ENCODE peak calls at places on chromosomes 5 and 9, in seven cellular contexts. One of them, this sample, is unnamed.
A peak's percentile ranks its signal among the peaks of the same experiment; 100 is the strongest.

GRCh38 chr5:72456391-72457060 is 50.7 kb downstream of the ZNF366 start:
- DNase-seq in C1 segment of cervical spinal cord: no peak
- DNase-seq in HCT116: no peak
- DNase-seq in activated CD4-positive, alpha-beta T cell treated with anti-CD3 and anti-CD28 coated beads for 24 hours: no peak
- DNase-seq in activated CD8-positive, alpha-beta T cell treated with anti-CD3 and anti-CD28 coated beads for 36 hours: no peak
- DNase-seq in neural crest cell: no peak
- DNase-seq in astrocyte of the spinal cord: no peak
- DNase-seq in this sample: no peak

GRCh38 chr5:58871648-58872242 is 288.9 kb downstream of the RAB3C start:
- DNase-seq in neural crest cell: peak; percentile 40
- DNase-seq in activated CD4-positive, alpha-beta T cell treated with anti-CD3 and anti-CD28 coated beads for 24 hours: no peak
- DNase-seq in HCT116: peak; percentile 28
- DNase-seq in C1 segment of cervical spinal cord: no peak
- DNase-seq in activated CD8-positive, alpha-beta T cell treated with anti-CD3 and anti-CD28 coated beads for 36 hours: peak; percentile 45
- DNase-seq in astrocyte of the spinal cord: peak; percentile 49
- DNase-seq in this sample: no peak

GRCh38 chr5:8517461-8517860 is 648.5 kb downstream of the MTRR start:
- DNase-seq in HCT116: no peak
- DNase-seq in C1 segment of cervical spinal cord: no peak
- DNase-seq in astrocyte of the spinal cord: no peak
- DNase-seq in activated CD8-positive, alpha-beta T cell treated with anti-CD3 and anti-CD28 coated beads for 36 hours: peak; percentile 4
- DNase-seq in activated CD4-positive, alpha-beta T cell treated with anti-CD3 and anti-CD28 coated beads for 24 hours: no peak
- DNase-seq in neural crest cell: no peak
- DNase-seq in this sample: no peak

GRCh38 chr5:137308311-137308710 is 190.8 kb downstream of the SPOCK1 start:
- DNase-seq in neural crest cell: no peak
- DNase-seq in activated CD8-positive, alpha-beta T cell treated with anti-CD3 and anti-CD28 coated beads for 36 hours: no peak
- DNase-seq in activated CD4-positive, alpha-beta T cell treated with anti-CD3 and anti-CD28 coated beads for 24 hours: no peak
- DNase-seq in C1 segment of cervical spinal cord: no peak
- DNase-seq in astrocyte of the spinal cord: no peak
- DNase-seq in HCT116: no peak
- DNase-seq in this sample: no peak

GRCh38 chr5:15835514-15835913 is 335.5 kb downstream of the FBXL7 start:
- DNase-seq in neural crest cell: no peak
- DNase-seq in C1 segment of cervical spinal cord: no peak
- DNase-seq in HCT116: no peak
- DNase-seq in astrocyte of the spinal cord: no peak
- DNase-seq in activated CD4-positive, alpha-beta T cell treated with anti-CD3 and anti-CD28 coated beads for 24 hours: no peak
- DNase-seq in activated CD8-positive, alpha-beta T cell treated with anti-CD3 and anti-CD28 coated beads for 36 hours: no peak
- DNase-seq in this sample: no peak

GRCh38 chr5:107674655-107675054 is 3.9 kb upstream of the EFNA5 start:
- DNase-seq in astrocyte of the spinal cord: no peak
- DNase-seq in C1 segment of cervical spinal cord: no peak
- DNase-seq in activated CD4-positive, alpha-beta T cell treated with anti-CD3 and anti-CD28 coated beads for 24 hours: no peak
- DNase-seq in neural crest cell: no peak
- DNase-seq in HCT116: no peak
- DNase-seq in activated CD8-positive, alpha-beta T cell treated with anti-CD3 and anti-CD28 coated beads for 36 hours: no peak
- DNase-seq in this sample: no peak

GRCh38 chr9:129381481-129381957 is 203.5 kb upstream of the IER5L start:
- DNase-seq in activated CD4-positive, alpha-beta T cell treated with anti-CD3 and anti-CD28 coated beads for 24 hours: no peak
- DNase-seq in C1 segment of cervical spinal cord: no peak
- DNase-seq in astrocyte of the spinal cord: no peak
- DNase-seq in activated CD8-positive, alpha-beta T cell treated with anti-CD3 and anti-CD28 coated beads for 36 hours: no peak
- DNase-seq in neural crest cell: no peak
- DNase-seq in HCT116: no peak
- DNase-seq in this sample: no peak

GRCh38 chr5:96528262-96528661 is 95.2 kb upstream of the PCSK1 start:
- DNase-seq in activated CD8-positive, alpha-beta T cell treated with anti-CD3 and anti-CD28 coated beads for 36 hours: peak; percentile 24
- DNase-seq in C1 segment of cervical spinal cord: no peak
- DNase-seq in activated CD4-positive, alpha-beta T cell treated with anti-CD3 and anti-CD28 coated beads for 24 hours: no peak
- DNase-seq in HCT116: no peak
- DNase-seq in astrocyte of the spinal cord: no peak
- DNase-seq in neural crest cell: no peak
- DNase-seq in this sample: no peak

GRCh38 chr5:124546643-124547042 is 199.8 kb downstream of the ZNF608 start:
- DNase-seq in neural crest cell: no peak
- DNase-seq in activated CD4-positive, alpha-beta T cell treated with anti-CD3 and anti-CD28 coated beads for 24 hours: no peak
- DNase-seq in C1 segment of cervical spinal cord: no peak
- DNase-seq in HCT116: no peak
- DNase-seq in activated CD8-positive, alpha-beta T cell treated with anti-CD3 and anti-CD28 coated beads for 36 hours: no peak
- DNase-seq in astrocyte of the spinal cord: peak; percentile 34
- DNase-seq in this sample: no peak

GRCh38 chr5:6719896-6720560 is 6.8 kb downstream of the TENT4A start:
- DNase-seq in neural crest cell: no peak
- DNase-seq in astrocyte of the spinal cord: no peak
- DNase-seq in activated CD4-positive, alpha-beta T cell treated with anti-CD3 and anti-CD28 coated beads for 24 hours: no peak
- DNase-seq in C1 segment of cervical spinal cord: no peak
- DNase-seq in activated CD8-positive, alpha-beta T cell treated with anti-CD3 and anti-CD28 coated beads for 36 hours: no peak
- DNase-seq in HCT116: no peak
- DNase-seq in this sample: no peak

GRCh38 chr9:127319366-127320121 is 55.0 kb downstream of the GARNL3 start:
- DNase-seq in astrocyte of the spinal cord: no peak
- DNase-seq in neural crest cell: no peak
- DNase-seq in C1 segment of cervical spinal cord: no peak
- DNase-seq in activated CD4-positive, alpha-beta T cell treated with anti-CD3 and anti-CD28 coated beads for 24 hours: no peak
- DNase-seq in HCT116: no peak
- DNase-seq in activated CD8-positive, alpha-beta T cell treated with anti-CD3 and anti-CD28 coated beads for 36 hours: no peak
- DNase-seq in this sample: no peak

GRCh38 chr9:131524578-131525315 is 6.3 kb downstream of the UCK1 start:
- DNase-seq in neural crest cell: no peak
- DNase-seq in activated CD8-positive, alpha-beta T cell treated with anti-CD3 and anti-CD28 coated beads for 36 hours: no peak
- DNase-seq in astrocyte of the spinal cord: no peak
- DNase-seq in HCT116: no peak
- DNase-seq in activated CD4-positive, alpha-beta T cell treated with anti-CD3 and anti-CD28 coated beads for 24 hours: no peak
- DNase-seq in C1 segment of cervical spinal cord: no peak
- DNase-seq in this sample: no peak

GRCh38 chr5:73673161-73673591 is 47.2 kb downstream of the ARHGEF28 start:
- DNase-seq in activated CD4-positive, alpha-beta T cell treated with anti-CD3 and anti-CD28 coated beads for 24 hours: no peak
- DNase-seq in activated CD8-positive, alpha-beta T cell treated with anti-CD3 and anti-CD28 coated beads for 36 hours: no peak
- DNase-seq in C1 segment of cervical spinal cord: no peak
- DNase-seq in HCT116: no peak
- DNase-seq in astrocyte of the spinal cord: peak; percentile 82
- DNase-seq in neural crest cell: no peak
- DNase-seq in this sample: no peak

GRCh38 chr5:78628260-78629024 is 20.1 kb downstream of the LHFPL2 start:
- DNase-seq in C1 segment of cervical spinal cord: no peak
- DNase-seq in astrocyte of the spinal cord: no peak
- DNase-seq in activated CD4-positive, alpha-beta T cell treated with anti-CD3 and anti-CD28 coated beads for 24 hours: no peak
- DNase-seq in HCT116: no peak
- DNase-seq in activated CD8-positive, alpha-beta T cell treated with anti-CD3 and anti-CD28 coated beads for 36 hours: no peak
- DNase-seq in neural crest cell: no peak
- DNase-seq in this sample: no peak

GRCh38 chr5:1719860-1720259 is 79.8 kb downstream of the MRPL36 start:
- DNase-seq in HCT116: no peak
- DNase-seq in astrocyte of the spinal cord: no peak
- DNase-seq in activated CD4-positive, alpha-beta T cell treated with anti-CD3 and anti-CD28 coated beads for 24 hours: no peak
- DNase-seq in C1 segment of cervical spinal cord: no peak
- DNase-seq in neural crest cell: no peak
- DNase-seq in activated CD8-positive, alpha-beta T cell treated with anti-CD3 and anti-CD28 coated beads for 36 hours: no peak
- DNase-seq in this sample: no peak

GRCh38 chr5:176389114-176389768 is 690 bp downstream of the HIGD2A start:
- DNase-seq in HCT116: no peak
- DNase-seq in activated CD8-positive, alpha-beta T cell treated with anti-CD3 and anti-CD28 coated beads for 36 hours: no peak
- DNase-seq in astrocyte of the spinal cord: no peak
- DNase-seq in C1 segment of cervical spinal cord: no peak
- DNase-seq in neural crest cell: no peak
- DNase-seq in activated CD4-positive, alpha-beta T cell treated with anti-CD3 and anti-CD28 coated beads for 24 hours: no peak
- DNase-seq in this sample: no peak

GRCh38 chr5:50727149-50727496 is 60.7 kb downstream of the PARP8 start:
- DNase-seq in neural crest cell: no peak
- DNase-seq in C1 segment of cervical spinal cord: no peak
- DNase-seq in HCT116: no peak
- DNase-seq in activated CD4-positive, alpha-beta T cell treated with anti-CD3 and anti-CD28 coated beads for 24 hours: no peak
- DNase-seq in astrocyte of the spinal cord: no peak
- DNase-seq in activated CD8-positive, alpha-beta T cell treated with anti-CD3 and anti-CD28 coated beads for 36 hours: peak; percentile 63
- DNase-seq in this sample: peak; percentile 50

GRCh38 chr5:140041492-140042421 is 1.3 kb downstream of the NRG2 start:
- DNase-seq in astrocyte of the spinal cord: peak; percentile 48
- DNase-seq in C1 segment of cervical spinal cord: peak; percentile 61
- DNase-seq in neural crest cell: peak; percentile 23
- DNase-seq in activated CD4-positive, alpha-beta T cell treated with anti-CD3 and anti-CD28 coated beads for 24 hours: no peak
- DNase-seq in HCT116: no peak
- DNase-seq in activated CD8-positive, alpha-beta T cell treated with anti-CD3 and anti-CD28 coated beads for 36 hours: no peak
- DNase-seq in this sample: peak; percentile 66